ENCODE peak calls at places on chromosomes 13 and 19, in ten cellular contexts. One of them, this sample, is unnamed.
A peak's percentile ranks its signal among the peaks of the same experiment; 100 is the strongest.

GRCh38 chr13:29496241-29496712 is 99.2 kb downstream of the SLC7A1 start:
- DNase-seq in tibial nerve: no peak
- DNase-seq in transverse colon: no peak
- DNase-seq in GM12878: no peak
- DNase-seq in IMR-90: no peak
- DNase-seq in HCT116: no peak
- DNase-seq in breast epithelium: no peak
- DNase-seq in endothelial cell of umbilical vein: no peak
- DNase-seq in heart left ventricle: peak; percentile 71
- DNase-seq in esophagus muscularis mucosa: no peak
- DNase-seq in this sample: no peak

GRCh38 chr19:47694466-47695273 is 18.6 kb upstream of the EHD2 start:
- DNase-seq in tibial nerve: no peak
- DNase-seq in transverse colon: no peak
- DNase-seq in GM12878: no peak
- DNase-seq in IMR-90: no peak
- DNase-seq in HCT116: no peak
- DNase-seq in breast epithelium: no peak
- DNase-seq in endothelial cell of umbilical vein: no peak
- DNase-seq in heart left ventricle: no peak
- DNase-seq in esophagus muscularis mucosa: no peak
- DNase-seq in this sample: no peak

GRCh38 chr19:21851596-21852345 is 15.8 kb upstream of the ZNF43 start:
- DNase-seq in tibial nerve: peak; percentile 96
- DNase-seq in transverse colon: peak; percentile 94
- DNase-seq in GM12878: no peak
- DNase-seq in IMR-90: peak; percentile 94
- DNase-seq in HCT116: no peak
- DNase-seq in breast epithelium: peak; percentile 96
- DNase-seq in endothelial cell of umbilical vein: peak; percentile 95
- DNase-seq in heart left ventricle: peak; percentile 97
- DNase-seq in esophagus muscularis mucosa: peak; percentile 98
- DNase-seq in this sample: peak; percentile 67

GRCh38 chr13:48891586-48891985 is 84.1 kb upstream of the FNDC3A start:
- DNase-seq in tibial nerve: no peak
- DNase-seq in transverse colon: no peak
- DNase-seq in GM12878: no peak
- DNase-seq in IMR-90: peak; percentile 72
- DNase-seq in HCT116: peak; percentile 48
- DNase-seq in breast epithelium: no peak
- DNase-seq in endothelial cell of umbilical vein: peak; percentile 82
- DNase-seq in heart left ventricle: no peak
- DNase-seq in esophagus muscularis mucosa: no peak
- DNase-seq in this sample: peak; percentile 9

GRCh38 chr19:51702103-51702753 is 9.1 kb downstream of the SPACA6 start:
- DNase-seq in tibial nerve: peak; percentile 88
- DNase-seq in transverse colon: peak; percentile 84
- DNase-seq in GM12878: no peak
- DNase-seq in IMR-90: peak; percentile 24
- DNase-seq in HCT116: no peak
- DNase-seq in breast epithelium: peak; percentile 90
- DNase-seq in endothelial cell of umbilical vein: peak; percentile 29
- DNase-seq in heart left ventricle: peak; percentile 78
- DNase-seq in esophagus muscularis mucosa: peak; percentile 96
- DNase-seq in this sample: no peak

GRCh38 chr13:48750588-48751383 is 97.1 kb downstream of the CYSLTR2 start:
- DNase-seq in tibial nerve: peak; percentile 42
- DNase-seq in transverse colon: peak; percentile 24
- DNase-seq in GM12878: no peak
- DNase-seq in IMR-90: no peak
- DNase-seq in HCT116: no peak
- DNase-seq in breast epithelium: no peak
- DNase-seq in endothelial cell of umbilical vein: no peak
- DNase-seq in heart left ventricle: peak; percentile 76
- DNase-seq in esophagus muscularis mucosa: no peak
- DNase-seq in this sample: no peak

GRCh38 chr19:49613374-49613773 is 22.4 kb downstream of the PRR12 start:
- DNase-seq in tibial nerve: no peak
- DNase-seq in transverse colon: no peak
- DNase-seq in GM12878: no peak
- DNase-seq in IMR-90: no peak
- DNase-seq in HCT116: no peak
- DNase-seq in breast epithelium: no peak
- DNase-seq in endothelial cell of umbilical vein: peak; percentile 53
- DNase-seq in heart left ventricle: no peak
- DNase-seq in esophagus muscularis mucosa: no peak
- DNase-seq in this sample: peak; percentile 83

GRCh38 chr13:99386495-99386894 is 79.3 kb upstream of the GPR183 start:
- DNase-seq in tibial nerve: no peak
- DNase-seq in transverse colon: no peak
- DNase-seq in GM12878: no peak
- DNase-seq in IMR-90: no peak
- DNase-seq in HCT116: no peak
- DNase-seq in breast epithelium: no peak
- DNase-seq in endothelial cell of umbilical vein: no peak
- DNase-seq in heart left ventricle: no peak
- DNase-seq in esophagus muscularis mucosa: no peak
- DNase-seq in this sample: no peak

GRCh38 chr13:69856331-69856730 is 251.3 kb upstream of the ATXN8OS start:
- DNase-seq in tibial nerve: no peak
- DNase-seq in transverse colon: no peak
- DNase-seq in GM12878: no peak
- DNase-seq in IMR-90: no peak
- DNase-seq in HCT116: no peak
- DNase-seq in breast epithelium: no peak
- DNase-seq in endothelial cell of umbilical vein: peak; percentile 35
- DNase-seq in heart left ventricle: no peak
- DNase-seq in esophagus muscularis mucosa: no peak
- DNase-seq in this sample: no peak

GRCh38 chr19:30224689-30225606 is 147.2 kb upstream of the ZNF536 start:
- DNase-seq in tibial nerve: no peak
- DNase-seq in transverse colon: no peak
- DNase-seq in GM12878: no peak
- DNase-seq in IMR-90: no peak
- DNase-seq in HCT116: no peak
- DNase-seq in breast epithelium: no peak
- DNase-seq in endothelial cell of umbilical vein: no peak
- DNase-seq in heart left ventricle: no peak
- DNase-seq in esophagus muscularis mucosa: no peak
- DNase-seq in this sample: no peak

GRCh38 chr13:107480130-107480529 is 735.2 kb downstream of the LIG4 start:
- DNase-seq in tibial nerve: no peak
- DNase-seq in transverse colon: no peak
- DNase-seq in GM12878: no peak
- DNase-seq in IMR-90: peak; percentile 56
- DNase-seq in HCT116: no peak
- DNase-seq in breast epithelium: no peak
- DNase-seq in endothelial cell of umbilical vein: no peak
- DNase-seq in heart left ventricle: no peak
- DNase-seq in esophagus muscularis mucosa: no peak
- DNase-seq in this sample: no peak
- TF ChIP-seq POLR2A in tibial nerve: no peak
- TF ChIP-seq POLR2A in transverse colon: no peak
- TF ChIP-seq POLR2A in GM12878: no peak
- TF ChIP-seq POLR2A in IMR-90: no peak
- TF ChIP-seq POLR2A in HCT116: no peak
- TF ChIP-seq POLR2A in breast epithelium: no peak
- TF ChIP-seq POLR2A in endothelial cell of umbilical vein: no peak
- TF ChIP-seq POLR2A in heart left ventricle: no peak
- TF ChIP-seq POLR2A in esophagus muscularis mucosa: no peak
- TF ChIP-seq POLR2A in this sample: no peak

DNA sequence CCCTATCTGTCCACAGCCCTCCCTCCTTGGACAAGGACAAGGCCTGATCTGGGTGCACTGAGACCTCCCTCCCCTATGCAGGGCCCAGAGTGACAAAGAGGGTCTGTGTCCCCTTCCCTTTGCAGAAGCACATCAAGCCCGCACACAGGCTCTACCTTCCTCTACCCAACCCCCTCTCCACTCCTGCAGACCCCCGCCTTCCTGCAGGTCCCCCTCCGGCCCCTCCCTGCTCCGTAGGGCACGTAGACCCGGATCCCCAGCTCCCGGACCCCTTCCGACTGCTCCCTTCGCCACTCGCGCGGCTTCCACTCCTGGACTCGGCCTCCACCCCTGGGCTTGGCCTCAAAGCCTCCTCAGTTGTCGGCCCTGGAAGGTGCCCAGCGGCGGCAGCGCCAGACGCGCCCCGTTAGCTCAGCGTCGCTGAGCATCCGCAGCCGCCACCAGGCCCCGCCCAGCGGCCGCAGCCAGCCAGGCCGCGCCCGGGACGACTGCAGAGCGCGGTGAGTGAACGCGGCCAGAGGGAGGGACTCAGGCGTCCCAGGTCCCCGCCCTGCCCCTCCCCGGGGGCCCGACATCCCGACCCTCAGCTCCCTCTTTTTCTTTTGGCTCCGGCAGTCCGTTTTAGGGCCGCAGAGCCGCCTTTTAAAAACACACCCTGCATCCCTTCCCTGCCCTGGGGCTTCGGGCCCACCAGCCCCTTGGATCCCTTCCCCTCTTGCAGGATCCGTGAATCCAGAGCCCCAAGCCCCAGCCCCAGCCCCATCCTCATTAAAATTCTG is 1.6 kb upstream of the MYADM start:
- DNase-seq in tibial nerve: no peak
- DNase-seq in transverse colon: peak; percentile 81
- DNase-seq in GM12878: no peak
- DNase-seq in IMR-90: peak; percentile 39
- DNase-seq in HCT116: peak; percentile 60
- DNase-seq in breast epithelium: no peak
- DNase-seq in endothelial cell of umbilical vein: peak; percentile 35
- DNase-seq in heart left ventricle: peak; percentile 90
- DNase-seq in esophagus muscularis mucosa: no peak
- DNase-seq in this sample: peak; percentile 87
- TF ChIP-seq POLR2A in tibial nerve: no peak
- TF ChIP-seq POLR2A in transverse colon: peak; percentile 53
- TF ChIP-seq POLR2A in GM12878: no peak
- TF ChIP-seq POLR2A in IMR-90: peak; percentile 58
- TF ChIP-seq POLR2A in HCT116: no peak
- TF ChIP-seq POLR2A in breast epithelium: no peak
- TF ChIP-seq POLR2A in endothelial cell of umbilical vein: no peak
- TF ChIP-seq POLR2A in heart left ventricle: peak; percentile 54
- TF ChIP-seq POLR2A in esophagus muscularis mucosa: peak; percentile 8
- TF ChIP-seq POLR2A in this sample: peak; percentile 76

GRCh38 chr13:30737511-30738342 is 2.4 kb downstream of the ALOX5AP start:
- DNase-seq in tibial nerve: no peak
- DNase-seq in transverse colon: no peak
- DNase-seq in GM12878: no peak
- DNase-seq in IMR-90: no peak
- DNase-seq in HCT116: no peak
- DNase-seq in breast epithelium: no peak
- DNase-seq in endothelial cell of umbilical vein: no peak
- DNase-seq in heart left ventricle: no peak
- DNase-seq in esophagus muscularis mucosa: no peak
- DNase-seq in this sample: no peak

GRCh38 chr13:30734434-30734833 is 909 bp upstream of the ALOX5AP start:
- DNase-seq in tibial nerve: no peak
- DNase-seq in transverse colon: no peak
- DNase-seq in GM12878: no peak
- DNase-seq in IMR-90: peak; percentile 74
- DNase-seq in HCT116: no peak
- DNase-seq in breast epithelium: no peak
- DNase-seq in endothelial cell of umbilical vein: no peak
- DNase-seq in heart left ventricle: no peak
- DNase-seq in esophagus muscularis mucosa: no peak
- DNase-seq in this sample: peak; percentile 24

GRCh38 chr13:30736461-30736860 is 1.1 kb downstream of the ALOX5AP start:
- DNase-seq in tibial nerve: no peak
- DNase-seq in transverse colon: no peak
- DNase-seq in GM12878: no peak
- DNase-seq in IMR-90: no peak
- DNase-seq in HCT116: no peak
- DNase-seq in breast epithelium: no peak
- DNase-seq in endothelial cell of umbilical vein: no peak
- DNase-seq in heart left ventricle: no peak
- DNase-seq in esophagus muscularis mucosa: no peak
- DNase-seq in this sample: no peak

GRCh38 chr13:30736921-30737320 is 1.6 kb downstream of the ALOX5AP start:
- DNase-seq in tibial nerve: no peak
- DNase-seq in transverse colon: no peak
- DNase-seq in GM12878: no peak
- DNase-seq in IMR-90: no peak
- DNase-seq in HCT116: no peak
- DNase-seq in breast epithelium: no peak
- DNase-seq in endothelial cell of umbilical vein: no peak
- DNase-seq in heart left ventricle: no peak
- DNase-seq in esophagus muscularis mucosa: no peak
- DNase-seq in this sample: no peak

GRCh38 chr13:30735025-30735967 is at the start of gene ALOX5AP:
- DNase-seq in tibial nerve: no peak
- DNase-seq in transverse colon: peak; percentile 44
- DNase-seq in GM12878: peak; percentile 72
- DNase-seq in IMR-90: no peak
- DNase-seq in HCT116: no peak
- DNase-seq in breast epithelium: no peak
- DNase-seq in endothelial cell of umbilical vein: no peak
- DNase-seq in heart left ventricle: no peak
- DNase-seq in esophagus muscularis mucosa: no peak
- DNase-seq in this sample: no peak
- TF ChIP-seq POLR2A in tibial nerve: no peak
- TF ChIP-seq POLR2A in transverse colon: peak; percentile 58
- TF ChIP-seq POLR2A in GM12878: peak; percentile 74
- TF ChIP-seq POLR2A in IMR-90: no peak
- TF ChIP-seq POLR2A in HCT116: no peak
- TF ChIP-seq POLR2A in breast epithelium: no peak
- TF ChIP-seq POLR2A in endothelial cell of umbilical vein: no peak
- TF ChIP-seq POLR2A in heart left ventricle: no peak
- TF ChIP-seq POLR2A in esophagus muscularis mucosa: no peak
- TF ChIP-seq POLR2A in this sample: no peak

DNA sequence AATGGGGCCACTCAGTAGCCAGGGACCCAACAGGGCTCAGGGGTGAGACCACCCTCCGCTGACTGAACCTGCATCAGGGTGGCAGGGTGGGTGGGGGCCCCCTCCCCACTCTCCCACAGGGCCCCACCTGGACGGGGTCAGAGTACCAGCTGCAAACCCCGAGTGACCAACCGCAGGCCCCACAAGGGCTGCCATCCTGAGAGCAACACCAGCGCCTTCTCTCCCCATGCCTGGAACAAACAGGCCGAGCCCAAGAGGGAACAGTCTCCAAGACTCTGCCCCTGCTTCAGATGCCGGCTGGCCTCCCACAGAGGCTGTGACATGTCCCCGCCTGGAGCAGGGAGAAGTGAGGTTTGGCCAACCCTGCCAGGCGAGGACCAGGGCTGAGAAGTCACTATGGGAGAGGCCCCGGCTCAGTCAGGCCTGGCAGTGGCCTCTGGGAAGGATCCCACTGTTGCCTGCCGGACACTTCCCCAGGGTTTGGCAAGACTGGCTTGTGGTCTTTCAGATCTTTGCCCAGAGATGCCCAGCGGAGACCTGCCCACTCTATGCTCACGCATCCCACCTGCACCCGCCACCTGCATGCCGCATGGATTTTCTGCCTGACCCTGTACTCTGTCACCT is 27.2 kb downstream of the MPND start:
- DNase-seq in tibial nerve: no peak
- DNase-seq in transverse colon: no peak
- DNase-seq in GM12878: no peak
- DNase-seq in IMR-90: no peak
- DNase-seq in HCT116: no peak
- DNase-seq in breast epithelium: no peak
- DNase-seq in endothelial cell of umbilical vein: no peak
- DNase-seq in heart left ventricle: no peak
- DNase-seq in esophagus muscularis mucosa: no peak
- DNase-seq in this sample: no peak
- TF ChIP-seq POLR2A in tibial nerve: no peak
- TF ChIP-seq POLR2A in transverse colon: no peak
- TF ChIP-seq POLR2A in GM12878: no peak
- TF ChIP-seq POLR2A in IMR-90: no peak
- TF ChIP-seq POLR2A in HCT116: no peak
- TF ChIP-seq POLR2A in breast epithelium: no peak
- TF ChIP-seq POLR2A in endothelial cell of umbilical vein: no peak
- TF ChIP-seq POLR2A in heart left ventricle: no peak
- TF ChIP-seq POLR2A in esophagus muscularis mucosa: no peak
- TF ChIP-seq POLR2A in this sample: no peak

This sample was measured in H54.